ENCODE peak calls at places on chromosome 1, in six cellular contexts. A, N, L, D, T and R are unnamed samples.

GRCh38 chr1:79549191-79549590 is 542.7 kb upstream of the ADGRL4 start:
- DNase-seq in A (no peak), N (no peak), L (no peak), D (no peak), T (no peak), R (no peak)

GRCh38 chr1:53735261-53735660 is 3.7 kb downstream of the GLIS1 start:
- DNase-seq in A (no peak), N (no peak), L (no peak), D (no peak), T (no peak), R (no peak)

GRCh38 chr1:26999440-26999987 is 6.0 kb downstream of the TRNP1 start:
- DNase-seq in A (peak), N (peak), L (peak), D (peak), T (peak), R (peak)

GRCh38 chr1:109931189-109931672 is 20.6 kb downstream of the CSF1 start:
- DNase-seq in A (peak), N (peak), L (peak), D (peak), T (no peak), R (peak)

GRCh38 chr1:201640624-201641023 is 101.7 kb downstream of the NAV1 start:
- DNase-seq in A (peak), N (no peak), L (peak), D (peak), T (no peak), R (no peak)

GRCh38 chr1:208041505-208041904 is 130.6 kb upstream of the CD34 start:
- DNase-seq in A (no peak), N (no peak), L (no peak), D (no peak), T (no peak), R (no peak)

GRCh38 chr1:155017021-155017945 is 14.7 kb downstream of the ZBTB7B start:
- DNase-seq in A (peak), N (peak), L (peak), D (peak), T (peak), R (peak)

GRCh38 chr1:193794239-193794638 is 607.8 kb upstream of the B3GALT2 start:
- DNase-seq in A (no peak), N (no peak), L (peak), D (no peak), T (no peak), R (peak)

GRCh38 chr1:203555484-203556046 is 61.6 kb downstream of the OPTC start:
- DNase-seq in A (no peak), N (no peak), L (no peak), D (no peak), T (no peak), R (no peak)

GRCh38 chr1:234774971-234775370 is 165.0 kb upstream of the IRF2BP2 start:
- DNase-seq in A (no peak), N (peak), L (no peak), D (no peak), T (no peak), R (no peak)

GRCh38 chr1:25469177-25469576 is 38.5 kb downstream of the MACO1 start:
- DNase-seq in A (no peak), N (no peak), L (peak), D (no peak), T (no peak), R (peak)

GRCh38 chr1:53279556-53280160 is 41.3 kb upstream of the MAGOH start:
- DNase-seq in A (no peak), N (no peak), L (no peak), D (no peak), T (no peak), R (no peak)

GRCh38 chr1:68101829-68102228 is 51.4 kb upstream of the DIRAS3 start:
- DNase-seq in A (no peak), N (no peak), L (no peak), D (peak), T (no peak), R (no peak)

GRCh38 chr1:210250998-210251679 is 18.5 kb downstream of the SERTAD4 start:
- DNase-seq in A (peak), N (no peak), L (peak), D (peak), T (no peak), R (peak)

GRCh38 chr1:154417338-154417608 is 12.1 kb downstream of the IL6R start:
- DNase-seq in A (no peak), N (no peak), L (no peak), D (no peak), T (no peak), R (no peak)

GRCh38 chr1:30663596-30664091 is 59.7 kb downstream of the MATN1 start:
- DNase-seq in A (no peak), N (no peak), L (no peak), D (no peak), T (no peak), R (no peak)

GRCh38 chr1:222852326-222852725 is 37.5 kb downstream of the DISP1 start:
- DNase-seq in A (no peak), N (no peak), L (peak), D (no peak), T (no peak), R (no peak)

GRCh38 chr1:917466-918091 is 6.1 kb upstream of the SAMD11 start:
- DNase-seq in A (no peak), N (no peak), L (no peak), D (no peak), T (no peak), R (no peak)

GRCh38 chr1:40315795-40316594 is 1.1 kb downstream of the COL9A2 start:
- DNase-seq in A (no peak), N (no peak), L (no peak), D (peak), T (no peak), R (peak)

GRCh38 chr1:101820080-101820479 is 176.6 kb downstream of the OLFM3 start:
- DNase-seq in A (no peak), N (no peak), L (peak), D (no peak), T (no peak), R (peak)

GRCh38 chr1:238492271-238492670 is 601.5 kb upstream of the ZP4 start:
- DNase-seq in A (no peak), N (no peak), L (no peak), D (no peak), T (no peak), R (no peak)

GRCh38 chr1:208688656-208689315 is 444.6 kb upstream of the PLXNA2 start:
- DNase-seq in A (no peak), N (no peak), L (no peak), D (no peak), T (no peak), R (no peak)

GRCh38 chr1:46174448-46175231 is at the start of gene TSPAN1:
- DNase-seq in A (no peak), N (peak), L (no peak), D (no peak), T (no peak), R (no peak)

GRCh38 chr1:1207254-1207902 is 986 bp upstream of the TNFRSF18 start:
- DNase-seq in A (peak), N (no peak), L (no peak), D (peak), T (no peak), R (no peak)

GRCh38 chr1:91863498-91863897 is 22.5 kb downstream of the TGFBR3 start:
- DNase-seq in A (no peak), N (no peak), L (no peak), D (no peak), T (no peak), R (no peak)

GRCh38 chr1:19840228-19840627 is 25.1 kb upstream of the RNF186 start:
- DNase-seq in A (no peak), N (no peak), L (no peak), D (no peak), T (no peak), R (no peak)

GRCh38 chr1:74280642-74281396 is 45.6 kb downstream of the TNNI3K start:
- DNase-seq in A (no peak), N (no peak), L (no peak), D (no peak), T (no peak), R (no peak)

GRCh38 chr1:66334311-66334710 is 199.6 kb upstream of the SGIP1 start:
- DNase-seq in A (no peak), N (no peak), L (no peak), D (no peak), T (no peak), R (no peak)

GRCh38 chr1:66333463-66334232 is 200.3 kb upstream of the SGIP1 start:
- DNase-seq in A (peak), N (peak), L (peak), D (peak), T (no peak), R (no peak)

GRCh38 chr1:66336641-66336991 is 197.3 kb upstream of the SGIP1 start:
- DNase-seq in A (no peak), N (no peak), L (no peak), D (no peak), T (no peak), R (no peak)

GRCh38 chr1:66335859-66336640 is 197.9 kb upstream of the SGIP1 start:
- DNase-seq in A (peak), N (peak), L (peak), D (peak), T (no peak), R (peak)

GRCh38 chr1:66335125-66335524 is 198.8 kb upstream of the SGIP1 start:
- DNase-seq in A (no peak), N (no peak), L (no peak), D (no peak), T (no peak), R (no peak)
- H3K4me3 ChIP-seq in A (peak), N (peak), L (peak), D (peak), T (peak), R (no peak)

GRCh38 chr1:173427146-173428054 is 49.7 kb upstream of the PRDX6 start:
- DNase-seq in A (no peak), N (no peak), L (no peak), D (no peak), T (no peak), R (no peak)
- H3K4me3 ChIP-seq in A (no peak), N (no peak), L (no peak), D (no peak), T (no peak), R (no peak)

GRCh38 chr1:2300004-2300771 is 72.1 kb downstream of the SKI start:
- DNase-seq in A (no peak), N (no peak), L (no peak), D (peak), T (no peak), R (no peak)
- H3K4me3 ChIP-seq in A (peak), N (no peak), L (no peak), D (peak), T (no peak), R (no peak)

GRCh38 chr1:179933219-179933618 is 21.4 kb upstream of the CEP350 start:
- DNase-seq in A (no peak), N (no peak), L (no peak), D (no peak), T (no peak), R (no peak)
- H3K4me3 ChIP-seq in A (no peak), N (no peak), L (no peak), D (no peak), T (no peak), R (no peak)

GRCh38 chr1:9929431-9930385 is 13.5 kb downstream of the LZIC start:
- DNase-seq in A (no peak), N (no peak), L (peak), D (no peak), T (no peak), R (peak)
- H3K4me3 ChIP-seq in A (no peak), N (no peak), L (no peak), D (no peak), T (no peak), R (no peak)

DNA sequence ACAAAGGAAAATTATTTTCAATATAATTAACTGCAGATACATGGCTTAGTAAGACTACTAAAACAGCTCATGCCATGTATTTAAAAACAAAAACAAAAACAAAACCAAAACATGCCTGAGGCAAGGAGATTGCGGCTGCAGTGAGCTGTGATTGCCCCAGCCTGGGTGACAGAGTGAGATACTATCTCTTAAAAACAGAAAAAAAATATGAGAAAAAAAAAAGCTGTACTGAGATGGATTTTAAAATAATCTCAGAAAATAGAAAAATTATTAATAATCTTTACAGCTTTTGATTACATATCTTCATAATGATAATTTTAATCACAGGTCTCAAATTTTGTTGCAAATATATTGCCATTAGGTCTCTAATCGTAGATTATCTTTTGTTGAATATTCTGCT is 24.0 kb upstream of the LIN9 start:
- DNase-seq in A (no peak), N (no peak), L (no peak), D (no peak), T (no peak), R (no peak)
- H3K4me3 ChIP-seq in A (peak), N (no peak), L (no peak), D (no peak), T (no peak), R (no peak)

GRCh38 chr1:204928671-204929486 is 58.2 kb downstream of the NFASC start:
- DNase-seq in A (no peak), N (no peak), L (no peak), D (no peak), T (no peak), R (no peak)
- H3K4me3 ChIP-seq in A (no peak), N (no peak), L (no peak), D (no peak), T (no peak), R (no peak)